ENCODE peak calls at places on chromosome 17, in seven cellular contexts. One of them, this sample, is unnamed.

GRCh38 chr17:43662432-43663141 is 865 bp upstream of the MEOX1 start:
- DNase-seq in psoas muscle: no peak
- DNase-seq in mesendoderm: no peak
- DNase-seq in OCI-LY7: no peak
- DNase-seq in heart right ventricle: no peak
- DNase-seq in fibroblast of lung: peak
- DNase-seq in WERI-Rb-1: no peak
- DNase-seq in this sample: no peak

GRCh38 chr17:37368577-37368976 is 7.2 kb upstream of the C17orf78 start:
- DNase-seq in psoas muscle: no peak
- DNase-seq in mesendoderm: no peak
- DNase-seq in OCI-LY7: no peak
- DNase-seq in heart right ventricle: no peak
- DNase-seq in fibroblast of lung: peak
- DNase-seq in WERI-Rb-1: no peak
- DNase-seq in this sample: no peak

GRCh38 chr17:32445497-32445896 is 1.2 kb downstream of the PSMD11 start:
- DNase-seq in psoas muscle: no peak
- DNase-seq in mesendoderm: no peak
- DNase-seq in OCI-LY7: peak
- DNase-seq in heart right ventricle: no peak
- DNase-seq in fibroblast of lung: no peak
- DNase-seq in WERI-Rb-1: no peak
- DNase-seq in this sample: no peak

GRCh38 chr17:83127431-83128160 is 48.2 kb downstream of the METRNL start:
- DNase-seq in psoas muscle: no peak
- DNase-seq in mesendoderm: no peak
- DNase-seq in OCI-LY7: no peak
- DNase-seq in heart right ventricle: no peak
- DNase-seq in fibroblast of lung: no peak
- DNase-seq in WERI-Rb-1: no peak
- DNase-seq in this sample: peak

GRCh38 chr17:29059281-29059680 is 16.3 kb downstream of the PIPOX start:
- DNase-seq in psoas muscle: no peak
- DNase-seq in mesendoderm: no peak
- DNase-seq in OCI-LY7: no peak
- DNase-seq in heart right ventricle: no peak
- DNase-seq in fibroblast of lung: peak
- DNase-seq in WERI-Rb-1: no peak
- DNase-seq in this sample: no peak

GRCh38 chr17:49557204-49558024 is 18.3 kb upstream of the NXPH3 start:
- DNase-seq in psoas muscle: no peak
- DNase-seq in mesendoderm: peak
- DNase-seq in OCI-LY7: peak
- DNase-seq in heart right ventricle: no peak
- DNase-seq in fibroblast of lung: peak
- DNase-seq in WERI-Rb-1: peak
- DNase-seq in this sample: no peak

GRCh38 chr17:30950669-30951399 is 20.0 kb upstream of the RNF135 start:
- DNase-seq in psoas muscle: peak
- DNase-seq in mesendoderm: no peak
- DNase-seq in OCI-LY7: no peak
- DNase-seq in heart right ventricle: peak
- DNase-seq in fibroblast of lung: peak
- DNase-seq in WERI-Rb-1: no peak
- DNase-seq in this sample: peak

GRCh38 chr17:50833396-50834125 is 1.8 kb upstream of the WFIKKN2 start:
- DNase-seq in psoas muscle: no peak
- DNase-seq in mesendoderm: no peak
- DNase-seq in OCI-LY7: no peak
- DNase-seq in heart right ventricle: no peak
- DNase-seq in fibroblast of lung: no peak
- DNase-seq in WERI-Rb-1: peak
- DNase-seq in this sample: no peak

GRCh38 chr17:81513669-81514484 is 1.3 kb upstream of the ACTG1 start:
- DNase-seq in psoas muscle: peak
- DNase-seq in mesendoderm: peak
- DNase-seq in OCI-LY7: peak
- DNase-seq in heart right ventricle: peak
- DNase-seq in fibroblast of lung: peak
- DNase-seq in WERI-Rb-1: peak
- DNase-seq in this sample: peak

GRCh38 chr17:72697602-72698146 is 394.8 kb downstream of the SLC39A11 start:
- DNase-seq in psoas muscle: no peak
- DNase-seq in mesendoderm: no peak
- DNase-seq in OCI-LY7: no peak
- DNase-seq in heart right ventricle: no peak
- DNase-seq in fibroblast of lung: no peak
- DNase-seq in WERI-Rb-1: no peak
- DNase-seq in this sample: no peak

GRCh38 chr17:4934173-4934979 is 2.3 kb downstream of the GP1BA start:
- DNase-seq in psoas muscle: no peak
- DNase-seq in mesendoderm: peak
- DNase-seq in OCI-LY7: no peak
- DNase-seq in heart right ventricle: no peak
- DNase-seq in fibroblast of lung: peak
- DNase-seq in WERI-Rb-1: peak
- DNase-seq in this sample: peak

GRCh38 chr17:60154616-60155426 is 5.0 kb downstream of the CA4 start:
- DNase-seq in psoas muscle: peak
- DNase-seq in mesendoderm: no peak
- DNase-seq in OCI-LY7: no peak
- DNase-seq in heart right ventricle: peak
- DNase-seq in fibroblast of lung: peak
- DNase-seq in WERI-Rb-1: peak
- DNase-seq in this sample: no peak

GRCh38 chr17:48597775-48598631 is 4.4 kb upstream of the HOXB5 start:
- DNase-seq in psoas muscle: peak
- DNase-seq in mesendoderm: no peak
- DNase-seq in OCI-LY7: peak
- DNase-seq in heart right ventricle: no peak
- DNase-seq in fibroblast of lung: peak
- DNase-seq in WERI-Rb-1: no peak
- DNase-seq in this sample: no peak

GRCh38 chr17:44760474-44761308 is 1.9 kb downstream of the ADAM11 start:
- DNase-seq in psoas muscle: no peak
- DNase-seq in mesendoderm: no peak
- DNase-seq in OCI-LY7: no peak
- DNase-seq in heart right ventricle: no peak
- DNase-seq in fibroblast of lung: no peak
- DNase-seq in WERI-Rb-1: no peak
- DNase-seq in this sample: no peak

GRCh38 chr17:2808367-2809335 is 12.4 kb downstream of the RAP1GAP2 start:
- DNase-seq in psoas muscle: no peak
- DNase-seq in mesendoderm: no peak
- DNase-seq in OCI-LY7: no peak
- DNase-seq in heart right ventricle: no peak
- DNase-seq in fibroblast of lung: no peak
- DNase-seq in WERI-Rb-1: no peak
- DNase-seq in this sample: peak

GRCh38 chr17:36627101-36627500 is 25.7 kb downstream of the MRM1 start:
- DNase-seq in psoas muscle: no peak
- DNase-seq in mesendoderm: no peak
- DNase-seq in OCI-LY7: no peak
- DNase-seq in heart right ventricle: no peak
- DNase-seq in fibroblast of lung: no peak
- DNase-seq in WERI-Rb-1: no peak
- DNase-seq in this sample: no peak

GRCh38 chr17:76078859-76079576 is at the start of gene ZACN:
- DNase-seq in psoas muscle: no peak
- DNase-seq in mesendoderm: no peak
- DNase-seq in OCI-LY7: no peak
- DNase-seq in heart right ventricle: no peak
- DNase-seq in fibroblast of lung: no peak
- DNase-seq in WERI-Rb-1: no peak
- DNase-seq in this sample: no peak

GRCh38 chr17:70031341-70031740 is 43.7 kb upstream of the KCNJ16 start:
- DNase-seq in psoas muscle: no peak
- DNase-seq in mesendoderm: no peak
- DNase-seq in OCI-LY7: no peak
- DNase-seq in heart right ventricle: no peak
- DNase-seq in fibroblast of lung: no peak
- DNase-seq in WERI-Rb-1: no peak
- DNase-seq in this sample: no peak

DNA sequence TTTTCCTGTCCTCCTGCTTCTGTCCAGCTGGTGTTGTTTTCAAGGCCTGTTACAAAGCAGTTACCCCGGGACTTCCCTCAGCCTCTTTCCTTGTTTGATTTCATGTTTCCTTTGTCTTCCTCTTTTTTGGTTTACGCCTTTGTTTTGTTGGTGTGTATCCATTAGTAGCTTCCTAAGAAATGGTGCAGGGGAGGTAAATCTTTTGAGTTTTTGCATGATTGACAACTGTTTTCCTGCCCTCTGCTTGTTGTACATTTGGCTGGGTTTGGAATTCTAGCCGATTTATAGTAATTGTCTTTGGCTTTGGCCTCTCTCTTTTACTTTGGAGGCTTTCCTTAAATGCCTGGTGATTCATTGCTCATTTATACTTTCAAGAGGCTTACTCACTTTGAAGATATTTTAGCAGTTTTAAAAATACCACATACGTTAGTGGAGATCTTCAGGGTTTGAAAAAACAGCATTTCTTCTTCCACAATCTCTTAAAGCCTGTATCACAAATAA is 32.8 kb downstream of the DNAH2 start:
- DNase-seq in psoas muscle: no peak
- DNase-seq in mesendoderm: no peak
- DNase-seq in OCI-LY7: no peak
- DNase-seq in heart right ventricle: no peak
- DNase-seq in fibroblast of lung: peak
- DNase-seq in WERI-Rb-1: no peak
- DNase-seq in this sample: no peak
- H3K27ac ChIP-seq in psoas muscle: no peak
- H3K27ac ChIP-seq in mesendoderm: no peak
- H3K27ac ChIP-seq in OCI-LY7: no peak
- H3K27ac ChIP-seq in heart right ventricle: no peak
- H3K27ac ChIP-seq in fibroblast of lung: peak
- H3K27ac ChIP-seq in WERI-Rb-1: no peak
- H3K27ac ChIP-seq in this sample: peak

GRCh38 chr17:35373984-35374765 is 754 bp upstream of the SLFN11 start:
- DNase-seq in psoas muscle: peak
- DNase-seq in mesendoderm: peak
- DNase-seq in OCI-LY7: no peak
- DNase-seq in heart right ventricle: peak
- DNase-seq in fibroblast of lung: peak
- DNase-seq in WERI-Rb-1: no peak
- DNase-seq in this sample: peak
- H3K27ac ChIP-seq in psoas muscle: peak
- H3K27ac ChIP-seq in mesendoderm: no peak
- H3K27ac ChIP-seq in OCI-LY7: no peak
- H3K27ac ChIP-seq in heart right ventricle: peak
- H3K27ac ChIP-seq in fibroblast of lung: peak
- H3K27ac ChIP-seq in WERI-Rb-1: no peak
- H3K27ac ChIP-seq in this sample: peak

GRCh38 chr17:8675306-8675705 is 44.8 kb upstream of the MYH10 start:
- DNase-seq in psoas muscle: no peak
- DNase-seq in mesendoderm: no peak
- DNase-seq in OCI-LY7: no peak
- DNase-seq in heart right ventricle: no peak
- DNase-seq in fibroblast of lung: no peak
- DNase-seq in WERI-Rb-1: no peak
- DNase-seq in this sample: no peak

GRCh38 chr17:8670486-8670885 is 40.0 kb upstream of the MYH10 start:
- DNase-seq in psoas muscle: no peak
- DNase-seq in mesendoderm: no peak
- DNase-seq in OCI-LY7: no peak
- DNase-seq in heart right ventricle: no peak
- DNase-seq in fibroblast of lung: peak
- DNase-seq in WERI-Rb-1: no peak
- DNase-seq in this sample: no peak

GRCh38 chr17:8672326-8672725 is 41.8 kb upstream of the MYH10 start:
- DNase-seq in psoas muscle: no peak
- DNase-seq in mesendoderm: no peak
- DNase-seq in OCI-LY7: no peak
- DNase-seq in heart right ventricle: no peak
- DNase-seq in fibroblast of lung: no peak
- DNase-seq in WERI-Rb-1: no peak
- DNase-seq in this sample: no peak

GRCh38 chr17:8673621-8674020 is 43.1 kb upstream of the MYH10 start:
- DNase-seq in psoas muscle: no peak
- DNase-seq in mesendoderm: no peak
- DNase-seq in OCI-LY7: peak
- DNase-seq in heart right ventricle: peak
- DNase-seq in fibroblast of lung: peak
- DNase-seq in WERI-Rb-1: no peak
- DNase-seq in this sample: no peak

DNA sequence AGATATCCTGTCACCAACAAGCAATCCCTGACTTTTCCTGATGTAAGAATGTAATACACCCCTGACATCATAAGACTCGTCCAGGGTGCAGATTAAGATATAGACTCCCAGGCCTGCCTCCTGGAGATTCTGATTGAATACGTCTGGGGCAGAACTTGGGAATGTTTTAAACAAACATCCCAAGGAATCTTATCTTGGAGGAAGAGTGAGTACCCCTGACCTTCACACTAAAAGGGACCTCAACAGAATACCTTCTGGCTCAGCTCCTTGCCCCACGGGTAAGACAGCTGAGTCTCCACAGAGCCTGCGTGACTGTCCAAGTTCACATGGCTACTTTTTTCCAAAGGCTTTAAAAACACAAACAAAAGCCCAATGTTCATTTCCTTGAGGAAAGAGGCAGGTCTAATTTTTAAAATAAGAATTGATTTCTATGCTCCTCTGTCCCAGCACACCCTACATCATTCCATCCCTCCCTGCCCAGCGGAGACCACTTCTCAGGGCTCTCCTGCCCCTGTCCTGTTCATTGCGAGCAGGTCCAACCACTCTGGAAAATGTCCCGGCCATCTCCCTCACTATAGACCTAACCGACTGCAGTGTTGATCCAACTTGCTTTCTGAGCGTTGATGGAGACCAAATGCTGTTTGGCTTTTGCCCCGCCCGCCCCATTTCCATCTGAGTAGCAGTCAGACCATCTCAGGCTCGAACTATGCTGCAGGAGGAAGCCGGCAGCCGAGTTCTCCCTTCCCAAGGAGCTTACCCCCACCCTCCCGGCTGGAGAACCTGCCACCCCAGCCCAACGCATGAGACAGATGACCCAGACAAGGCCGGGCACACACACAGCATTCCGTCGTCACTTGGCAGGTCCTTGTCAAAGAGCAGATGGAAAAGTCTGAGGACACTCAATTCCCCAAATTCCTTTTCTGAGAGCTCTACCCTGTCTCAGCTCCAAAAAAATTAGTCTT is 44.1 kb upstream of the MYH10 start:
- DNase-seq in psoas muscle: peak
- DNase-seq in mesendoderm: no peak
- DNase-seq in OCI-LY7: no peak
- DNase-seq in heart right ventricle: peak
- DNase-seq in fibroblast of lung: peak
- DNase-seq in WERI-Rb-1: no peak
- DNase-seq in this sample: peak
- H3K27ac ChIP-seq in psoas muscle: no peak
- H3K27ac ChIP-seq in mesendoderm: no peak
- H3K27ac ChIP-seq in OCI-LY7: no peak
- H3K27ac ChIP-seq in heart right ventricle: peak
- H3K27ac ChIP-seq in fibroblast of lung: no peak
- H3K27ac ChIP-seq in WERI-Rb-1: no peak
- H3K27ac ChIP-seq in this sample: peak

GRCh38 chr17:41580651-41581365 is 5.9 kb downstream of the KRT14 start:
- DNase-seq in psoas muscle: no peak
- DNase-seq in mesendoderm: no peak
- DNase-seq in OCI-LY7: no peak
- DNase-seq in heart right ventricle: no peak
- DNase-seq in fibroblast of lung: no peak
- DNase-seq in WERI-Rb-1: no peak
- DNase-seq in this sample: no peak
- H3K27ac ChIP-seq in psoas muscle: no peak
- H3K27ac ChIP-seq in mesendoderm: no peak
- H3K27ac ChIP-seq in OCI-LY7: no peak
- H3K27ac ChIP-seq in heart right ventricle: no peak
- H3K27ac ChIP-seq in fibroblast of lung: no peak
- H3K27ac ChIP-seq in WERI-Rb-1: no peak
- H3K27ac ChIP-seq in this sample: no peak